ENCODE peak calls at places on chromosomes 13 and 19, in ten cellular contexts. Y, C, F, S, R, V, Z, D, P and H are unnamed samples.

GRCh38 chr19:296476-297225 is 5.4 kb upstream of the PLPP2 start:
- DNase-seq in Y (no peak), D (no peak), P (no peak), C (peak), V (no peak), F (no peak), Z (no peak), S (no peak), R (no peak), H (peak)

GRCh38 chr19:6250024-6250605 is 29.7 kb downstream of the MLLT1 start:
- DNase-seq in Z (no peak), S (no peak), P (no peak), R (no peak), D (peak), Y (peak), F (no peak), V (no peak), C (no peak), H (no peak)

GRCh38 chr19:1210227-1210538 is 4.6 kb downstream of the STK11 start:
- DNase-seq in C (no peak), D (no peak), R (no peak), S (no peak), V (no peak), F (no peak), Z (no peak), P (no peak), Y (peak), H (no peak)

GRCh38 chr13:52004508-52005183 is 6.6 kb downstream of the ATP7B start:
- DNase-seq in C (peak), Y (no peak), V (no peak), D (no peak), Z (no peak), F (no peak), P (no peak), R (no peak), S (no peak), H (no peak)

GRCh38 chr19:34995551-34995950 is 4.6 kb upstream of the GRAMD1A start:
- DNase-seq in P (no peak), R (no peak), D (no peak), V (no peak), Y (no peak), F (no peak), C (no peak), Z (no peak), S (no peak), H (no peak)

GRCh38 chr19:14614099-14614412 is 31.2 kb downstream of the CLEC17A start:
- DNase-seq in Z (no peak), R (no peak), V (no peak), F (peak), C (no peak), D (no peak), Y (no peak), S (no peak), P (no peak), H (no peak)

GRCh38 chr13:112968910-112969691 is at the start of gene MCF2L:
- DNase-seq in D (peak), Y (peak), C (peak), P (no peak), F (peak), V (no peak), R (peak), Z (peak), S (peak), H (peak)

GRCh38 chr13:41596190-41596589 is 138.8 kb downstream of the RGCC start:
- DNase-seq in D (peak), V (no peak), P (no peak), Z (no peak), F (no peak), Y (peak), R (no peak), C (no peak), S (no peak), H (no peak)

GRCh38 chr19:45098521-45099464 is 5.8 kb downstream of the PPP1R37 start:
- DNase-seq in C (no peak), F (no peak), P (no peak), D (peak), Z (no peak), S (no peak), V (peak), R (peak), Y (peak), H (no peak)

GRCh38 chr13:110005563-110005962 is 219.2 kb upstream of the IRS2 start:
- DNase-seq in P (no peak), Z (no peak), D (no peak), V (no peak), C (no peak), F (no peak), Y (no peak), S (no peak), R (no peak), H (no peak)

GRCh38 chr13:43730642-43731041 is 56.1 kb downstream of the ENOX1 start:
- DNase-seq in D (peak), V (peak), F (no peak), P (no peak), C (peak), S (no peak), R (no peak), Y (peak), Z (no peak), H (peak)

GRCh38 chr13:63446329-63446728 is 2030.7 kb upstream of the PCDH20 start:
- DNase-seq in Z (no peak), S (no peak), Y (no peak), F (no peak), P (no peak), C (no peak), R (no peak), V (no peak), D (no peak), H (no peak)

GRCh38 chr19:8877854-8878705 is 45.9 kb downstream of the MBD3L1 start:
- DNase-seq in Y (no peak), C (no peak), D (no peak), V (no peak), S (no peak), R (no peak), P (no peak), Z (no peak), F (no peak), H (no peak)

GRCh38 chr19:1001538-1002166 is 1.4 kb downstream of the GRIN3B start:
- DNase-seq in P (peak), D (no peak), Y (no peak), S (peak), Z (peak), V (peak), C (peak), F (peak), R (no peak), H (no peak)

GRCh38 chr13:30192320-30193093 is 114.8 kb downstream of the KATNAL1 start:
- DNase-seq in D (no peak), P (no peak), V (no peak), C (no peak), S (no peak), F (no peak), R (no peak), Z (no peak), Y (no peak), H (no peak)

GRCh38 chr13:34044660-34045080 is 226.7 kb downstream of the RFC3 start:
- DNase-seq in Z (no peak), F (no peak), V (no peak), C (no peak), R (no peak), P (peak), Y (peak), D (peak), S (no peak), H (no peak)

GRCh38 chr13:46382224-46382623 is 4.8 kb downstream of the RUBCNL start:
- DNase-seq in R (no peak), S (no peak), F (no peak), V (no peak), Y (no peak), C (no peak), Z (no peak), P (no peak), D (no peak), H (no peak)

GRCh38 chr13:33455291-33455690 is 169.7 kb upstream of the STARD13 start:
- DNase-seq in R (no peak), S (no peak), Z (no peak), F (no peak), P (no peak), C (no peak), Y (no peak), V (no peak), D (no peak), H (no peak)

GRCh38 chr19:1177322-1178114 is 3.5 kb upstream of the SBNO2 start:
- DNase-seq in S (no peak), F (no peak), C (no peak), P (peak), R (no peak), V (peak), Z (no peak), Y (peak), D (peak), H (peak)

GRCh38 chr13:97659602-97660001 is 225.6 kb downstream of the RAP2A start:
- DNase-seq in Y (peak), D (peak), R (no peak), C (no peak), V (no peak), F (no peak), Z (no peak), P (no peak), S (peak), H (no peak)

GRCh38 chr19:20067898-20068297 is 9.9 kb upstream of the ZNF90 start:
- DNase-seq in V (no peak), F (peak), D (no peak), C (no peak), Y (no peak), R (no peak), Z (no peak), P (no peak), S (no peak), H (no peak)

GRCh38 chr19:51136333-51136732 is 5.8 kb upstream of the SIGLEC7 start:
- DNase-seq in S (no peak), Y (no peak), R (no peak), C (no peak), V (no peak), Z (no peak), F (no peak), D (no peak), P (no peak), H (no peak)

GRCh38 chr13:36244073-36244472 is 29.7 kb upstream of the SOHLH2 start:
- DNase-seq in D (no peak), P (no peak), V (no peak), S (no peak), C (no peak), F (no peak), Z (no peak), R (no peak), Y (no peak), H (no peak)

GRCh38 chr13:21934309-21934708 is 263.4 kb downstream of the FGF9 start:
- DNase-seq in R (no peak), P (no peak), D (no peak), F (no peak), S (no peak), C (no peak), Z (no peak), V (no peak), Y (no peak), H (no peak)

GRCh38 chr13:51739403-51740112 is 64.4 kb downstream of the DHRS12 start:
- DNase-seq in R (no peak), S (no peak), Y (no peak), F (no peak), V (peak), P (no peak), C (no peak), Z (no peak), D (no peak), H (peak)

GRCh38 chr13:42123600-42123999 is 75.2 kb downstream of the DGKH start:
- DNase-seq in V (no peak), P (no peak), C (no peak), R (no peak), Z (no peak), F (no peak), Y (no peak), D (no peak), S (no peak), H (no peak)

GRCh38 chr13:26019241-26019640 is 32.6 kb downstream of the SHISA2 start:
- DNase-seq in Z (no peak), C (no peak), V (no peak), D (no peak), Y (no peak), R (no peak), F (no peak), P (no peak), S (no peak), H (no peak)

GRCh38 chr19:55703790-55704215 is 28.8 kb downstream of the EPN1 start:
- DNase-seq in C (peak), Y (peak), F (no peak), R (no peak), S (no peak), Z (no peak), P (peak), D (no peak), V (no peak), H (no peak)

GRCh38 chr19:1262687-1263123 is 6.4 kb upstream of the CIRBP start:
- DNase-seq in V (peak), Z (no peak), C (peak), Y (no peak), P (no peak), F (no peak), D (no peak), R (no peak), S (no peak), H (no peak)

GRCh38 chr19:12111176-12111575 is 29.0 kb downstream of the ZNF20 start:
- DNase-seq in Z (no peak), C (no peak), Y (no peak), S (no peak), P (no peak), R (no peak), D (no peak), V (no peak), F (no peak), H (no peak)

GRCh38 chr13:32318072-32318471 is 2.8 kb downstream of the BRCA2 start:
- DNase-seq in D (no peak), V (no peak), P (no peak), Y (no peak), Z (no peak), S (no peak), C (no peak), F (no peak), R (no peak), H (no peak)

GRCh38 chr19:19597809-19598306 is 20.6 kb downstream of the PBX4 start:
- DNase-seq in Z (peak), Y (no peak), R (no peak), S (no peak), D (no peak), C (no peak), P (no peak), F (no peak), V (no peak), H (no peak)

GRCh38 chr19:19642506-19643157 is 825 bp downstream of the GMIP start:
- DNase-seq in D (no peak), V (no peak), S (no peak), R (no peak), Z (peak), Y (no peak), P (no peak), C (peak), F (no peak), H (no peak)

GRCh38 chr19:43997631-43998290 is 5.0 kb upstream of the ZNF230 start:
- DNase-seq in D (peak), S (no peak), V (no peak), C (no peak), Y (peak), F (no peak), P (peak), Z (no peak), R (no peak), H (no peak)

GRCh38 chr13:44396295-44396962 is 22.8 kb downstream of the SERP2 start:
- DNase-seq in V (no peak), Z (no peak), S (no peak), F (no peak), Y (no peak), R (no peak), P (no peak), D (no peak), C (no peak), H (no peak)

GRCh38 chr13:49877629-49878218 is 58.4 kb downstream of the SPRYD7 start:
- DNase-seq in D (no peak), F (no peak), C (no peak), V (no peak), Y (peak), Z (no peak), S (peak), P (no peak), R (no peak), H (no peak)

GRCh38 chr19:30498707-30499106 is 126.5 kb downstream of the ZNF536 start:
- DNase-seq in D (no peak), Z (no peak), R (no peak), Y (no peak), C (no peak), S (peak), F (no peak), P (no peak), V (no peak), H (no peak)

GRCh38 chr13:77353980-77354379 is 27.1 kb upstream of the MYCBP2 start:
- DNase-seq in Y (no peak), D (no peak), S (no peak), F (no peak), P (no peak), R (no peak), Z (no peak), C (no peak), V (no peak), H (no peak)

GRCh38 chr13:29901714-29902631 is 51.6 kb upstream of the UBL3 start:
- DNase-seq in Y (peak), V (peak), S (no peak), C (peak), D (peak), P (peak), F (peak), R (peak), Z (no peak), H (no peak)

DNA sequence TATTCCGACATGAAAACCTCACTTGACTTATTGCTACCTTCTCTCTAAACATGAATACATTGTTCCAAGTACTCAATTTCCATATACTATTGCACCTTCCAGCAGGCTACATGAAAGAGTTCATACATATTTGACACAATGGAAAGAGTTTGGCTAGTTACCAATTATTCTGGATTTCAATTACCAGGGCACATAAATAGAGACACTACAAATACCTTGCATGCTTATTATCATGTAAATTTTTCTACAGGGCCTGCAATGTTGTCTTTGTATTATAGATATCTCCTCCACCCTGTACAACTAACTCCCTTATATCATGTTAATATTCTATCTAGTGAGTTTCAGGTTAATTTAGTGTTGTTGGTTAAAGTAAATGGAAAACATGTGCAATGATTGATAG is 540.8 kb upstream of the SLITRK5 start:
- DNase-seq in R (no peak), P (no peak), V (no peak), D (no peak), Y (no peak), Z (no peak), F (no peak), S (no peak), C (no peak), H (no peak)
- H3K27ac ChIP-seq in R (no peak), P (no peak), V (no peak), D (no peak), Y (no peak), Z (no peak), F (no peak), S (no peak), C (no peak), H (no peak)

GRCh38 chr13:27450921-27451461 is 627 bp upstream of the MTIF3 start:
- DNase-seq in V (peak), R (peak), C (peak), F (peak), D (peak), Z (peak), S (peak), Y (peak), P (peak), H (peak)
- H3K27ac ChIP-seq in V (peak), R (peak), C (peak), F (peak), D (peak), Z (peak), S (peak), Y (peak), P (peak), H (peak)

GRCh38 chr13:39417131-39417530 is 185.9 kb downstream of the LHFPL6 start:
- DNase-seq in C (no peak), V (no peak), P (no peak), D (no peak), Y (no peak), F (no peak), S (peak), R (no peak), Z (no peak), H (no peak)
- H3K27ac ChIP-seq in C (no peak), V (no peak), P (no peak), D (no peak), Y (no peak), F (no peak), S (no peak), R (peak), Z (no peak), H (peak)

DNA sequence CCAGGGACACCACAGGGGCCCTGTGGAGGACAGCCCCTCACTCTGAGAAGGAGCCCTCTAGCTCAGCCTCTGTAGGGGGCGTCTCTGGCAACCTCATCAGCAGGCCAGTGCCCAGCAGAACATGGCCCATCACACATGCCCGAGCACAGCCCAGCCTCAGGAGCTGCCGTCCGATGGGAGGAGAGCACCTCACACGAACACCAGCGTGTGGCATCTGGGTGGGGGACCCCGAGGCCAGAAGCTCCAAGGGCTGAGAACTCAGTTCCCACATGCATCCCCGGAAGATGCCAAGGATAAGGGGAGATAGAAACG is 11.3 kb downstream of the SH3GL1 start:
- DNase-seq in V (no peak), C (no peak), D (no peak), Z (no peak), S (no peak), Y (no peak), R (no peak), F (no peak), P (no peak), H (no peak)
- H3K27ac ChIP-seq in V (peak), C (peak), D (no peak), Z (no peak), S (peak), Y (no peak), R (peak), F (peak), P (peak), H (peak)

GRCh38 chr19:49811328-49811727 is 1.8 kb downstream of the FUZ start:
- DNase-seq in D (no peak), F (no peak), S (no peak), R (no peak), C (no peak), Y (no peak), V (no peak), Z (no peak), P (no peak), H (no peak)

GRCh38 chr19:49812997-49813861 is at the start of gene FUZ:
- DNase-seq in D (peak), Y (peak), V (peak), R (peak), S (peak), Z (peak), C (peak), F (peak), P (peak), H (peak)

GRCh38 chr19:49816616-49817015 is 1.5 kb upstream of the MED25 start:
- DNase-seq in R (no peak), C (no peak), S (no peak), P (no peak), F (no peak), Z (no peak), Y (no peak), V (no peak), D (no peak), H (no peak)

GRCh38 chr19:49812452-49812996 is 568 bp downstream of the FUZ start:
- DNase-seq in D (no peak), Z (no peak), V (no peak), R (no peak), C (no peak), S (no peak), F (no peak), P (no peak), Y (no peak), H (no peak)

GRCh38 chr19:49814010-49814409 is 918 bp upstream of the FUZ start:
- DNase-seq in C (no peak), D (no peak), R (no peak), V (no peak), S (no peak), F (no peak), P (no peak), Y (no peak), Z (no peak), H (no peak)
- H3K27ac ChIP-seq in C (peak), D (no peak), R (peak), V (peak), S (peak), F (no peak), P (peak), Y (peak), Z (peak), H (peak)

GRCh38 chr19:27892500-27892899 is 1320.5 kb downstream of the UQCRFS1 start:
- DNase-seq in Z (no peak), Y (no peak), D (no peak), R (no peak), V (no peak), P (no peak), C (no peak), S (no peak), F (no peak), H (no peak)
- H3K27ac ChIP-seq in Z (no peak), Y (no peak), D (no peak), R (no peak), V (no peak), P (no peak), C (no peak), S (no peak), F (no peak), H (no peak)

GRCh38 chr19:32351807-32352630 is 6.6 kb downstream of the ZNF507 start:
- DNase-seq in C (no peak), Z (no peak), F (no peak), Y (peak), V (no peak), P (no peak), S (no peak), D (peak), R (no peak), H (no peak)

GRCh38 chr19:32350492-32350891 is 5.1 kb downstream of the ZNF507 start:
- DNase-seq in Z (no peak), F (no peak), R (no peak), D (no peak), Y (no peak), P (no peak), V (no peak), S (no peak), C (no peak), H (no peak)

GRCh38 chr19:32345261-32346207 is at the start of gene ZNF507:
- DNase-seq in C (peak), R (peak), P (peak), D (peak), F (peak), Z (peak), Y (peak), V (peak), S (peak), H (peak)

GRCh38 chr19:32346901-32347300 is 1.5 kb downstream of the ZNF507 start:
- DNase-seq in Z (no peak), C (no peak), F (no peak), D (no peak), R (no peak), S (no peak), V (no peak), P (no peak), Y (no peak), H (no peak)

GRCh38 chr19:32349724-32350475 is 4.5 kb downstream of the ZNF507 start:
- DNase-seq in Z (no peak), P (no peak), S (no peak), D (peak), R (no peak), V (no peak), F (no peak), Y (no peak), C (no peak), H (no peak)
- H3K27ac ChIP-seq in Z (no peak), P (no peak), S (no peak), D (no peak), R (peak), V (no peak), F (no peak), Y (no peak), C (no peak), H (no peak)